ENCODE peak calls at places on chromosome X, in four cellular contexts. One of them, this sample, is unnamed.

GRCh38 chrX:110403839-110404238 is 45.2 kb downstream of the RTL9 start:
- DNase-seq in T-helper 1 cell: no peak
- DNase-seq in A172: no peak
- DNase-seq in Ammon's horn: no peak
- DNase-seq in this sample: no peak

GRCh38 chrX:134990475-134991473 is at the start of gene SMIM10:
- DNase-seq in Ammon's horn: peak; percentile 25
- DNase-seq in T-helper 1 cell: no peak
- DNase-seq in A172: peak; percentile 20
- DNase-seq in this sample: peak; percentile 0

GRCh38 chrX:17521871-17522693 is 147.1 kb downstream of the NHS start:
- DNase-seq in T-helper 1 cell: no peak
- DNase-seq in Ammon's horn: no peak
- DNase-seq in A172: peak; percentile 62
- DNase-seq in this sample: peak; percentile 10

GRCh38 chrX:31658360-31658759 is 586.5 kb upstream of the FTHL17 start:
- DNase-seq in T-helper 1 cell: no peak
- DNase-seq in Ammon's horn: peak; percentile 8
- DNase-seq in A172: peak; percentile 36
- DNase-seq in this sample: peak; percentile 44

GRCh38 chrX:48854898-48855297 is 19.5 kb upstream of the PCSK1N start:
- DNase-seq in Ammon's horn: no peak
- DNase-seq in T-helper 1 cell: no peak
- DNase-seq in A172: peak; percentile 30
- DNase-seq in this sample: no peak

GRCh38 chrX:105475801-105476200 is 255.3 kb upstream of the TEX13A start:
- DNase-seq in Ammon's horn: no peak
- DNase-seq in T-helper 1 cell: no peak
- DNase-seq in A172: no peak
- DNase-seq in this sample: no peak

GRCh38 chrX:41452972-41453371 is 5.8 kb downstream of the NYX start:
- DNase-seq in A172: peak; percentile 14
- DNase-seq in T-helper 1 cell: no peak
- DNase-seq in Ammon's horn: no peak
- DNase-seq in this sample: no peak

GRCh38 chrX:103674531-103675454 is 11.7 kb downstream of the MORF4L2 start:
- DNase-seq in T-helper 1 cell: no peak
- DNase-seq in A172: no peak
- DNase-seq in Ammon's horn: no peak
- DNase-seq in this sample: no peak

GRCh38 chrX:142711801-142712200 is 313.9 kb upstream of the SPANXN4 start:
- DNase-seq in A172: no peak
- DNase-seq in T-helper 1 cell: no peak
- DNase-seq in Ammon's horn: no peak
- DNase-seq in this sample: no peak

GRCh38 chrX:148133099-148133725 is 152.1 kb downstream of the FMR1NB start:
- DNase-seq in A172: peak; percentile 11
- DNase-seq in T-helper 1 cell: no peak
- DNase-seq in Ammon's horn: no peak
- DNase-seq in this sample: peak; percentile 61

GRCh38 chrX:72041901-72042859 is 89.5 kb downstream of the RTL5 start:
- DNase-seq in A172: no peak
- DNase-seq in T-helper 1 cell: no peak
- DNase-seq in Ammon's horn: no peak
- DNase-seq in this sample: no peak

GRCh38 chrX:140440891-140441290 is 64.0 kb downstream of the SOX3 start:
- DNase-seq in Ammon's horn: no peak
- DNase-seq in A172: no peak
- DNase-seq in T-helper 1 cell: no peak
- DNase-seq in this sample: no peak

GRCh38 chrX:153379971-153380581 is 21.1 kb downstream of the PNMA6E start:
- DNase-seq in T-helper 1 cell: no peak
- DNase-seq in A172: no peak
- DNase-seq in Ammon's horn: no peak
- DNase-seq in this sample: no peak

GRCh38 chrX:43909159-43909558 is 26.9 kb upstream of the MAOB start:
- DNase-seq in Ammon's horn: no peak
- DNase-seq in A172: no peak
- DNase-seq in T-helper 1 cell: no peak
- DNase-seq in this sample: no peak

GRCh38 chrX:1657367-1658082 is 42.7 kb downstream of the ASMT start:
- DNase-seq in T-helper 1 cell: peak; percentile 40
- DNase-seq in Ammon's horn: peak; percentile 17
- DNase-seq in A172: peak; percentile 85
- DNase-seq in this sample: peak; percentile 2

GRCh38 chrX:39764441-39764914 is 333.3 kb downstream of the BCOR start:
- DNase-seq in Ammon's horn: no peak
- DNase-seq in T-helper 1 cell: no peak
- DNase-seq in A172: peak; percentile 7
- DNase-seq in this sample: no peak

GRCh38 chrX:47618923-47619485 is 653 bp downstream of the SYN1 start:
- DNase-seq in T-helper 1 cell: no peak
- DNase-seq in Ammon's horn: no peak
- DNase-seq in A172: no peak
- DNase-seq in this sample: no peak

GRCh38 chrX:48508400-48509244 is at the start of gene PORCN:
- DNase-seq in Ammon's horn: peak; percentile 76
- DNase-seq in A172: peak; percentile 46
- DNase-seq in T-helper 1 cell: peak; percentile 56
- DNase-seq in this sample: peak; percentile 83

GRCh38 chrX:150547511-150548115 is 20.8 kb upstream of the MTM1 start:
- DNase-seq in Ammon's horn: peak; percentile 82
- DNase-seq in T-helper 1 cell: no peak
- DNase-seq in A172: no peak
- DNase-seq in this sample: peak; percentile 62

GRCh38 chrX:119455264-119455663 is 13.0 kb upstream of the SLC25A5 start:
- DNase-seq in T-helper 1 cell: no peak
- DNase-seq in Ammon's horn: no peak
- DNase-seq in A172: no peak
- DNase-seq in this sample: no peak

This sample was measured in G401.